ENCODE peak calls at places on chromosomes 2 and 18, in five cellular contexts. One of them, this sample, is unnamed.

GRCh38 chr2:188524519-188525113 is 232.9 kb downstream of the GULP1 start:
- DNase-seq in AG04449: peak; percentile 17
- DNase-seq in Calu3: peak; percentile 51
- DNase-seq in activated CD8-positive, alpha-beta T cell treated with anti-CD3 and anti-CD28 coated beads for 36 hours: peak; percentile 38
- DNase-seq in pancreas: no peak
- DNase-seq in this sample: no peak

GRCh38 chr2:178531161-178531560 is 50.9 kb downstream of the PLEKHA3 start:
- DNase-seq in activated CD8-positive, alpha-beta T cell treated with anti-CD3 and anti-CD28 coated beads for 36 hours: no peak
- DNase-seq in AG04449: no peak
- DNase-seq in Calu3: no peak
- DNase-seq in pancreas: no peak
- DNase-seq in this sample: no peak

GRCh38 chr18:79507546-79508480 is 112.1 kb downstream of the NFATC1 start:
- DNase-seq in pancreas: peak; percentile 66
- DNase-seq in AG04449: no peak
- DNase-seq in Calu3: no peak
- DNase-seq in activated CD8-positive, alpha-beta T cell treated with anti-CD3 and anti-CD28 coated beads for 36 hours: peak; percentile 47
- DNase-seq in this sample: peak; percentile 44

GRCh38 chr2:70643715-70644114 is 90.1 kb upstream of the TGFA start:
- DNase-seq in pancreas: no peak
- DNase-seq in Calu3: peak; percentile 47
- DNase-seq in AG04449: no peak
- DNase-seq in activated CD8-positive, alpha-beta T cell treated with anti-CD3 and anti-CD28 coated beads for 36 hours: peak; percentile 53
- DNase-seq in this sample: no peak

GRCh38 chr2:52390651-52391050 is 1358.7 kb upstream of the NRXN1 start:
- DNase-seq in pancreas: no peak
- DNase-seq in activated CD8-positive, alpha-beta T cell treated with anti-CD3 and anti-CD28 coated beads for 36 hours: no peak
- DNase-seq in Calu3: no peak
- DNase-seq in AG04449: peak; percentile 14
- DNase-seq in this sample: no peak

GRCh38 chr2:12504443-12504842 is 212.3 kb upstream of the TRIB2 start:
- DNase-seq in activated CD8-positive, alpha-beta T cell treated with anti-CD3 and anti-CD28 coated beads for 36 hours: peak; percentile 67
- DNase-seq in Calu3: no peak
- DNase-seq in pancreas: no peak
- DNase-seq in AG04449: no peak
- DNase-seq in this sample: no peak

GRCh38 chr2:191620144-191620543 is 57.8 kb upstream of the NABP1 start:
- DNase-seq in activated CD8-positive, alpha-beta T cell treated with anti-CD3 and anti-CD28 coated beads for 36 hours: no peak
- DNase-seq in AG04449: no peak
- DNase-seq in pancreas: no peak
- DNase-seq in Calu3: no peak
- DNase-seq in this sample: no peak

GRCh38 chr2:55493220-55493619 is 26.3 kb upstream of the CFAP36 start:
- DNase-seq in activated CD8-positive, alpha-beta T cell treated with anti-CD3 and anti-CD28 coated beads for 36 hours: no peak
- DNase-seq in pancreas: no peak
- DNase-seq in AG04449: no peak
- DNase-seq in Calu3: no peak
- DNase-seq in this sample: no peak

GRCh38 chr2:5563411-5563810 is 128.8 kb upstream of the SOX11 start:
- DNase-seq in AG04449: no peak
- DNase-seq in activated CD8-positive, alpha-beta T cell treated with anti-CD3 and anti-CD28 coated beads for 36 hours: no peak
- DNase-seq in pancreas: no peak
- DNase-seq in Calu3: no peak
- DNase-seq in this sample: no peak

GRCh38 chr2:106106627-106107508 is 87.2 kb downstream of the UXS1 start:
- DNase-seq in activated CD8-positive, alpha-beta T cell treated with anti-CD3 and anti-CD28 coated beads for 36 hours: peak; percentile 56
- DNase-seq in AG04449: no peak
- DNase-seq in pancreas: no peak
- DNase-seq in Calu3: no peak
- DNase-seq in this sample: no peak

GRCh38 chr2:155965415-155966070 is 367.0 kb downstream of the NR4A2 start:
- DNase-seq in activated CD8-positive, alpha-beta T cell treated with anti-CD3 and anti-CD28 coated beads for 36 hours: no peak
- DNase-seq in Calu3: no peak
- DNase-seq in pancreas: no peak
- DNase-seq in AG04449: no peak
- DNase-seq in this sample: no peak

GRCh38 chr18:79766308-79766707 is 31.4 kb upstream of the KCNG2 start:
- DNase-seq in pancreas: no peak
- DNase-seq in AG04449: no peak
- DNase-seq in activated CD8-positive, alpha-beta T cell treated with anti-CD3 and anti-CD28 coated beads for 36 hours: no peak
- DNase-seq in Calu3: no peak
- DNase-seq in this sample: peak; percentile 30

GRCh38 chr2:28691774-28692281 is 59.8 kb upstream of the PPP1CB start:
- DNase-seq in activated CD8-positive, alpha-beta T cell treated with anti-CD3 and anti-CD28 coated beads for 36 hours: no peak
- DNase-seq in Calu3: no peak
- DNase-seq in AG04449: no peak
- DNase-seq in pancreas: no peak
- DNase-seq in this sample: no peak

GRCh38 chr2:97699765-97700444 is 13.5 kb upstream of the ZAP70 start:
- DNase-seq in AG04449: no peak
- DNase-seq in Calu3: peak; percentile 73
- DNase-seq in pancreas: no peak
- DNase-seq in activated CD8-positive, alpha-beta T cell treated with anti-CD3 and anti-CD28 coated beads for 36 hours: peak; percentile 88
- DNase-seq in this sample: no peak

GRCh38 chr2:46184794-46185583 is 112.2 kb upstream of the EPAS1 start:
- DNase-seq in pancreas: no peak
- DNase-seq in Calu3: no peak
- DNase-seq in AG04449: no peak
- DNase-seq in activated CD8-positive, alpha-beta T cell treated with anti-CD3 and anti-CD28 coated beads for 36 hours: no peak
- DNase-seq in this sample: no peak
- TF ChIP-seq CTCF in pancreas: no peak
- TF ChIP-seq CTCF in Calu3: no peak
- TF ChIP-seq CTCF in AG04449: no peak
- TF ChIP-seq CTCF in activated CD8-positive, alpha-beta T cell treated with anti-CD3 and anti-CD28 coated beads for 36 hours: no peak
- TF ChIP-seq CTCF in this sample: no peak

DNA sequence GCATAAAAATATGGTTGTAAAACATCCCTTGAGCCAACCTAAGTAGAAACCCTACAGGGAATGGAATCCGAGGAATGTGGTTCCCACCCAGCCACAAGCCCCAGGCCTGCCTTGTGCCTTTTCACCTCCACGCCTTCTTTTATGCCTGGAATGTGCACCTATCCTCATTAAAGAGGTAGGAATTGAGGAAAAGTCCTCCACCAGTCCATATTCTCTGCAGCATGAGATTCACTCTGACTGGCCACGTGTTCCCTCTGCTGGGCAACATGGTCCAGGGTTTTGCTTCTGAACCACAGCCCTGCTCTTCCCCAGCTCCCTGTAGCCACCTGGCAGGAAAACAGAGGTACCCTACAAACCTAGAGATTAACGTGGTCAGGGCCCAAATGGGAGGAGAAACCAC is 787.9 kb upstream of the RAB6C start:
- DNase-seq in AG04449: no peak
- DNase-seq in Calu3: peak; percentile 48
- DNase-seq in activated CD8-positive, alpha-beta T cell treated with anti-CD3 and anti-CD28 coated beads for 36 hours: no peak
- DNase-seq in pancreas: no peak
- DNase-seq in this sample: no peak
- TF ChIP-seq CTCF in AG04449: no peak
- TF ChIP-seq CTCF in Calu3: no peak
- TF ChIP-seq CTCF in activated CD8-positive, alpha-beta T cell treated with anti-CD3 and anti-CD28 coated beads for 36 hours: no peak
- TF ChIP-seq CTCF in pancreas: no peak
- TF ChIP-seq CTCF in this sample: no peak

GRCh38 chr2:19769513-19769912 is 132.3 kb downstream of the TTC32 start:
- DNase-seq in Calu3: no peak
- DNase-seq in pancreas: no peak
- DNase-seq in AG04449: no peak
- DNase-seq in activated CD8-positive, alpha-beta T cell treated with anti-CD3 and anti-CD28 coated beads for 36 hours: no peak
- DNase-seq in this sample: no peak
- TF ChIP-seq CTCF in Calu3: no peak
- TF ChIP-seq CTCF in pancreas: no peak
- TF ChIP-seq CTCF in AG04449: no peak
- TF ChIP-seq CTCF in activated CD8-positive, alpha-beta T cell treated with anti-CD3 and anti-CD28 coated beads for 36 hours: no peak
- TF ChIP-seq CTCF in this sample: no peak

DNA sequence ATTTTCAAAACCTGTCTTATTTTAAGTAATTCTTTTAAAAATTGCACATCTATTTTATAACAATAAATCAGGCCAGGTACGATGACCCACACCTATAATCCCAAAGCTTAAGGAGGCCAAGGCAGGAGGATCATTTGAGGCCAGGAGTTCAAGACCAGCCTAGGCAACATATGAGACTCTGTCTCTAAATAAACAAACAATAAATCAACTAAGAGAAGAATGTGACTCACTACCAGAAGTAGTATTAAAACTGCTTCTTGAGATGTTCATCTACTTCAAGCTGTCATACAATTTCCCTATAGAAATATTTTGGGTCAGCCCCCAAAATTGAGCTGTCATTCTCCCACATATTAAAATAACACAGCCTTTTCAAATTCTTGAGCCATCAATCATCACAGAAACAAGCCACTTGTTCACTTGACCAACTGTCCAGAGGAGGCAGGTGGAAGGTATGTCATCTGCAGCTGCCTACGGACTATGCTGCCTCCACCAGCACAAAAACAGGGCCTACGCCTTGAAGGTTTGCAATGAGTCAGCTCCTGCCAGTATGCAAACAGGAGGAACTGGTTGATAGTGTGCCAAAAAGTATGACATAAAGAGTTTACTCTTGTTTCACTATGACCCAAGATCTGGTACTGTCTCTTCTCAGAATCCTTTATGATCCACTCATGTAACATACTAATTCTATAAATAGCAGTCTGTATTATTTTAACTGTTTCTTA is 33.6 kb downstream of the KIDINS220 start:
- DNase-seq in pancreas: no peak
- DNase-seq in Calu3: peak; percentile 76
- DNase-seq in activated CD8-positive, alpha-beta T cell treated with anti-CD3 and anti-CD28 coated beads for 36 hours: peak; percentile 68
- DNase-seq in AG04449: peak; percentile 70
- DNase-seq in this sample: no peak
- TF ChIP-seq CTCF in pancreas: no peak
- TF ChIP-seq CTCF in Calu3: no peak
- TF ChIP-seq CTCF in activated CD8-positive, alpha-beta T cell treated with anti-CD3 and anti-CD28 coated beads for 36 hours: no peak
- TF ChIP-seq CTCF in AG04449: no peak
- TF ChIP-seq CTCF in this sample: no peak